ENCODE peak calls at places on chromosomes 11 and 22, in seven cellular contexts. O is stimulated activated CD4-positive, alpha-beta T cell treated with anti-CD3 and anti-CD28 coated beads, Interleukin-1b, Interleukin-23, amount 100 ng/mL, for 24 hours; B is NCI-H345; M is AG20443; K is retina; G is activated naive CD8-positive, alpha-beta T cell treated with anti-CD3 and anti-CD28 coated beads, Interleukin-2, amount 50 U/mL, for 24 hours; V is stimulated activated CD8-positive, alpha-beta memory T cell treated with anti-CD3 and anti-CD28 coated beads, Interleukin-15, amount 100 ng/mL, for 1 hour. P is an unnamed sample.

GRCh38 chr11:1862588-1863351 is 9.9 kb downstream of the LSP1 start:
- DNase-seq in O (no peak), B (no peak), M (no peak), K (no peak), G (no peak), V (no peak), P (no peak)

GRCh38 chr22:33746501-33746928 is 173.8 kb downstream of the LARGE1 start:
- DNase-seq in O (no peak), B (no peak), M (no peak), K (no peak), G (no peak), V (no peak), P (no peak)

GRCh38 chr22:26479792-26480610 is 3.6 kb downstream of the HPS4 start:
- DNase-seq in O (no peak), B (no peak), M (no peak), K (no peak), G (no peak), V (no peak), P (no peak)

GRCh38 chr11:69380921-69381581 is 87.1 kb downstream of the MYEOV start:
- DNase-seq in O (no peak), B (no peak), M (no peak), K (no peak), G (no peak), V (no peak), P (no peak)

GRCh38 chr11:76614471-76615183 is 55.9 kb downstream of the LRRC32 start:
- DNase-seq in O (no peak), B (no peak), M (peak; percentile 77), K (no peak), G (no peak), V (no peak), P (no peak)

GRCh38 chr11:128956401-128957203 is 13.9 kb upstream of the TP53AIP1 start:
- DNase-seq in O (no peak), B (peak; percentile 79), M (peak; percentile 74), K (peak; percentile 71), G (peak; percentile 16), V (no peak), P (no peak)

GRCh38 chr11:120034881-120035620 is 102.9 kb downstream of the TRIM29 start:
- DNase-seq in O (no peak), B (peak; percentile 72), M (no peak), K (no peak), G (no peak), V (no peak), P (no peak)

GRCh38 chr11:22832315-22833041 is 2.9 kb upstream of the SVIP start:
- DNase-seq in O (no peak), B (no peak), M (no peak), K (no peak), G (no peak), V (no peak), P (no peak)

GRCh38 chr22:23530766-23531282 is 49.3 kb downstream of the IGLL1 start:
- DNase-seq in O (no peak), B (no peak), M (no peak), K (no peak), G (no peak), V (no peak), P (no peak)

GRCh38 chr11:22389526-22390282 is 51.5 kb downstream of the SLC17A6 start:
- DNase-seq in O (no peak), B (no peak), M (no peak), K (no peak), G (no peak), V (no peak), P (no peak)

GRCh38 chr11:45580399-45580798 is 85.0 kb downstream of the CHST1 start:
- DNase-seq in O (no peak), B (no peak), M (peak; percentile 64), K (no peak), G (peak; percentile 9), V (no peak), P (no peak)

GRCh38 chr22:23058481-23059336 is 11.6 kb upstream of the GNAZ start:
- DNase-seq in O (no peak), B (no peak), M (no peak), K (no peak), G (no peak), V (no peak), P (no peak)

GRCh38 chr11:16605971-16606783 is 132.3 kb upstream of the C11orf58 start:
- DNase-seq in O (peak; percentile 69), B (peak; percentile 92), M (peak; percentile 90), K (peak; percentile 95), G (peak; percentile 89), V (peak; percentile 63), P (peak; percentile 64)

GRCh38 chr11:93517611-93518010 is 25.6 kb downstream of the SMCO4 start:
- DNase-seq in O (no peak), B (no peak), M (no peak), K (no peak), G (no peak), V (no peak), P (no peak)

GRCh38 chr11:20566591-20567434 is 32.6 kb upstream of the SLC6A5 start:
- DNase-seq in O (no peak), B (no peak), M (no peak), K (no peak), G (no peak), V (no peak), P (no peak)

GRCh38 chr11:44158384-44158783 is 62.9 kb downstream of the EXT2 start:
- DNase-seq in O (no peak), B (no peak), M (no peak), K (no peak), G (no peak), V (no peak), P (no peak)

GRCh38 chr22:21064917-21065864 is 19.4 kb downstream of the LRRC74B start:
- DNase-seq in O (no peak), B (no peak), M (no peak), K (no peak), G (no peak), V (no peak), P (no peak)

GRCh38 chr11:12253843-12254281 is 123.5 kb upstream of the PARVA start:
- DNase-seq in O (no peak), B (no peak), M (no peak), K (no peak), G (no peak), V (no peak), P (no peak)

GRCh38 chr11:102345923-102346322 is 1.1 kb upstream of the BIRC2 start:
- DNase-seq in O (no peak), B (no peak), M (peak; percentile 10), K (peak; percentile 2), G (no peak), V (no peak), P (no peak)

GRCh38 chr11:623999-624704 is 603 bp downstream of the CDHR5 start:
- DNase-seq in O (no peak), B (no peak), M (peak; percentile 64), K (no peak), G (no peak), V (no peak), P (no peak)

GRCh38 chr11:96842731-96843130 is 452.9 kb downstream of the JRKL start:
- DNase-seq in O (no peak), B (no peak), M (no peak), K (no peak), G (no peak), V (no peak), P (no peak)

GRCh38 chr11:69434341-69434960 is 47.0 kb upstream of the LINC01488 start:
- DNase-seq in O (no peak), B (no peak), M (no peak), K (no peak), G (no peak), V (no peak), P (no peak)

GRCh38 chr11:86418929-86419328 is 44.2 kb downstream of the CCDC81 start:
- DNase-seq in O (no peak), B (no peak), M (no peak), K (no peak), G (no peak), V (no peak), P (no peak)

GRCh38 chr22:43313497-43314474 is 29.4 kb downstream of the SCUBE1 start:
- DNase-seq in O (no peak), B (no peak), M (no peak), K (no peak), G (no peak), V (no peak), P (no peak)

GRCh38 chr11:75814369-75814685 is 683 bp upstream of the UVRAG start:
- DNase-seq in O (no peak), B (peak; percentile 91), M (no peak), K (no peak), G (no peak), V (no peak), P (no peak)

GRCh38 chr22:17097701-17098100 is 12.9 kb downstream of the IL17RA start:
- DNase-seq in O (no peak), B (no peak), M (no peak), K (no peak), G (no peak), V (no peak), P (no peak)

GRCh38 chr11:36235750-36236149 is 53.5 kb downstream of the COMMD9 start:
- DNase-seq in O (no peak), B (no peak), M (no peak), K (no peak), G (no peak), V (no peak), P (no peak)

GRCh38 chr11:14413307-14414072 is 54.5 kb upstream of the RRAS2 start:
- DNase-seq in O (no peak), B (no peak), M (peak; percentile 68), K (no peak), G (peak; percentile 43), V (no peak), P (no peak)

GRCh38 chr11:74926304-74927030 is 22.4 kb downstream of the XRRA1 start:
- DNase-seq in O (no peak), B (no peak), M (peak; percentile 52), K (no peak), G (peak; percentile 37), V (no peak), P (no peak)

GRCh38 chr22:50738649-50739227 is 734 bp downstream of the ACR start:
- DNase-seq in O (no peak), B (no peak), M (no peak), K (no peak), G (no peak), V (no peak), P (peak; percentile 7)

GRCh38 chr22:35892192-35892591 is 136.4 kb downstream of the RBFOX2 start:
- DNase-seq in O (no peak), B (no peak), M (peak; percentile 65), K (no peak), G (no peak), V (no peak), P (no peak)

GRCh38 chr11:43927925-43928707 is 14.3 kb upstream of the C11orf96 start:
- DNase-seq in O (no peak), B (no peak), M (no peak), K (no peak), G (no peak), V (no peak), P (no peak)

GRCh38 chr22:35172452-35172851 is 84.8 kb upstream of the HMGXB4 start:
- DNase-seq in O (no peak), B (peak; percentile 79), M (no peak), K (no peak), G (no peak), V (no peak), P (no peak)